ENCODE peak calls at places on chromosomes 12 and 14, in four cellular contexts. P is cardiac septum, F is T-helper 17 cell, T is astrocyte of the spinal cord. A is an unnamed sample.

GRCh38 chr12:92740421-92740820 is 37.6 kb downstream of the PLEKHG7 start:
- DNase-seq in P (no peak), F (no peak), T (peak), A (no peak)

GRCh38 chr14:94593749-94594431 is 12.7 kb downstream of the SERPINA5 start:
- DNase-seq in P (no peak), F (no peak), T (no peak), A (no peak)

GRCh38 chr12:52018448-52019122 is 11.8 kb downstream of the TAMALIN start:
- DNase-seq in P (no peak), F (no peak), T (no peak), A (no peak)

GRCh38 chr12:103647267-103647666 is 60.2 kb downstream of the STAB2 start:
- DNase-seq in P (no peak), F (no peak), T (peak), A (peak)

GRCh38 chr12:80593766-80594165 is 113.7 kb upstream of the MYF6 start:
- DNase-seq in P (no peak), F (no peak), T (peak), A (peak)

GRCh38 chr14:93318927-93319326 is 13.9 kb downstream of the BTBD7 start:
- DNase-seq in P (no peak), F (no peak), T (no peak), A (no peak)

GRCh38 chr12:45130881-45131281 is 80.0 kb upstream of the DBX2 start:
- DNase-seq in P (no peak), F (no peak), T (peak), A (peak)

GRCh38 chr14:31239673-31240072 is 32.1 kb upstream of the HECTD1 start:
- DNase-seq in P (no peak), F (no peak), T (no peak), A (no peak)

GRCh38 chr14:77421241-77421640 is 2.1 kb downstream of the NOXRED1 start:
- DNase-seq in P (no peak), F (no peak), T (no peak), A (no peak)

GRCh38 chr12:59372971-59373370 is 222.9 kb upstream of the SLC16A7 start:
- DNase-seq in P (no peak), F (no peak), T (peak), A (peak)

GRCh38 chr14:57391609-57392195 is 1.3 kb downstream of the NAA30 start:
- DNase-seq in P (no peak), F (no peak), T (peak), A (no peak)

GRCh38 chr12:15276088-15276698 is 46.1 kb upstream of the PTPRO start:
- DNase-seq in P (no peak), F (no peak), T (peak), A (peak)

GRCh38 chr12:54859502-54859901 is 5.2 kb downstream of the MUCL1 start:
- DNase-seq in P (no peak), F (no peak), T (no peak), A (no peak)

GRCh38 chr12:57939291-57939690 is 2.1 kb upstream of the ATP23 start:
- DNase-seq in P (no peak), F (no peak), T (no peak), A (no peak)

GRCh38 chr12:115451785-115452736 is 768.1 kb upstream of the TBX3 start:
- DNase-seq in P (no peak), F (no peak), T (no peak), A (no peak)

GRCh38 chr12:27359578-27360340 is 27.1 kb downstream of the BMAL2 start:
- DNase-seq in P (no peak), F (no peak), T (no peak), A (no peak)

GRCh38 chr14:89371600-89371999 is 45.4 kb downstream of the FOXN3 start:
- DNase-seq in P (no peak), F (no peak), T (no peak), A (no peak)